ENCODE peak calls at places on chromosomes 13 and 19, in five cellular contexts. Y is natural killer cell, U is neural progenitor cell, R is choroid plexus epithelial cell, L is adrenal gland. N is an unnamed sample.

GRCh38 chr13:92901739-92902138 is 324.9 kb upstream of the GPC6 start:
- DNase-seq in Y (no peak), U (no peak), R (no peak), L (no peak), N (no peak)

GRCh38 chr13:110128546-110128945 is 178.4 kb downstream of the COL4A1 start:
- DNase-seq in Y (no peak), U (no peak), R (peak), L (no peak), N (no peak)

GRCh38 chr19:49387936-49388372 is at the start of gene KASH5:
- DNase-seq in Y (peak), U (no peak), R (peak), L (peak), N (no peak)

GRCh38 chr13:50080158-50080855 is 65.1 kb downstream of the KCNRG start:
- DNase-seq in Y (peak), U (peak), R (peak), L (peak), N (peak)

GRCh38 chr13:111897846-111898215 is 169.1 kb upstream of the SOX1 start:
- DNase-seq in Y (no peak), U (no peak), R (no peak), L (no peak), N (no peak)

GRCh38 chr19:37468961-37469777 is at the start of gene ZNF570:
- DNase-seq in Y (peak), U (peak), R (peak), L (peak), N (peak)

GRCh38 chr19:10854350-10855089 is 6.3 kb downstream of the C19orf38 start:
- DNase-seq in Y (no peak), U (no peak), R (no peak), L (no peak), N (no peak)

GRCh38 chr13:108218044-108218974 is at the start of gene ABHD13:
- DNase-seq in Y (peak), U (peak), R (peak), L (peak), N (peak)

GRCh38 chr13:23743269-23743668 is 145.9 kb downstream of the MIPEP start:
- DNase-seq in Y (no peak), U (no peak), R (no peak), L (no peak), N (no peak)

GRCh38 chr19:5504115-5504514 is 48.9 kb downstream of the ZNRF4 start:
- DNase-seq in Y (no peak), U (no peak), R (no peak), L (no peak), N (no peak)

GRCh38 chr19:16175954-16176353 is 2.6 kb upstream of the CIB3 start:
- DNase-seq in Y (no peak), U (no peak), R (no peak), L (no peak), N (no peak)

GRCh38 chr13:77184455-77184854 is 142.4 kb downstream of the MYCBP2 start:
- DNase-seq in Y (no peak), U (no peak), R (no peak), L (no peak), N (no peak)

GRCh38 chr13:22945321-22946226 is 235.2 kb upstream of the SGCG start:
- DNase-seq in Y (no peak), U (no peak), R (no peak), L (no peak), N (no peak)

GRCh38 chr19:39725995-39726394 is 11.8 kb downstream of the CLC start:
- DNase-seq in Y (no peak), U (no peak), R (no peak), L (no peak), N (no peak)

GRCh38 chr19:19372656-19373416 is 32.6 kb upstream of the GATAD2A start:
- DNase-seq in Y (peak), U (no peak), R (peak), L (peak), N (no peak)

GRCh38 chr13:107258599-107259187 is 690.8 kb upstream of the ARGLU1 start:
- DNase-seq in Y (no peak), U (no peak), R (peak), L (no peak), N (no peak)

GRCh38 chr13:114146173-114146572 is 13.8 kb upstream of the RASA3 start:
- DNase-seq in Y (no peak), U (no peak), R (no peak), L (no peak), N (no peak)

GRCh38 chr19:21221653-21222052 is 79.8 kb downstream of the ZNF431 start:
- DNase-seq in Y (no peak), U (no peak), R (peak), L (no peak), N (no peak)

GRCh38 chr19:34191355-34191962 is 19.2 kb downstream of the LSM14A start:
- DNase-seq in Y (no peak), U (no peak), R (no peak), L (no peak), N (no peak)

GRCh38 chr13:38366954-38367645 is 17.4 kb downstream of the UFM1 start:
- DNase-seq in Y (no peak), U (no peak), R (peak), L (no peak), N (no peak)

GRCh38 chr19:14554382-14554812 is 17.5 kb downstream of the NDUFB7 start:
- DNase-seq in Y (no peak), U (no peak), R (no peak), L (peak), N (no peak)

GRCh38 chr13:25886438-25887214 is 165.2 kb downstream of the SHISA2 start:
- DNase-seq in Y (no peak), U (no peak), R (peak), L (no peak), N (no peak)

GRCh38 chr19:8512115-8512967 is 1.6 kb downstream of the ZNF414 start:
- DNase-seq in Y (no peak), U (peak), R (peak), L (no peak), N (no peak)

GRCh38 chr19:7692417-7693088 is 9.4 kb downstream of the FCER2 start:
- DNase-seq in Y (peak), U (no peak), R (no peak), L (no peak), N (no peak)

GRCh38 chr13:89402211-89402610 is 1731.0 kb downstream of the SLITRK5 start:
- DNase-seq in Y (no peak), U (no peak), R (no peak), L (no peak), N (no peak)

GRCh38 chr19:7928741-7929701 is 3.1 kb upstream of the CTXN1 start:
- DNase-seq in Y (peak), U (peak), R (peak), L (peak), N (peak)

GRCh38 chr13:112496166-112496565 is 91.8 kb downstream of the TUBGCP3 start:
- DNase-seq in Y (no peak), U (no peak), R (no peak), L (no peak), N (no peak)

GRCh38 chr13:96996886-96997285 is 2.6 kb upstream of the OXGR1 start:
- DNase-seq in Y (no peak), U (no peak), R (no peak), L (no peak), N (no peak)

GRCh38 chr13:74077847-74078246 is 56.4 kb downstream of the KLF12 start:
- DNase-seq in Y (no peak), U (no peak), R (peak), L (no peak), N (no peak)

GRCh38 chr19:18649371-18650047 is 12.7 kb downstream of the KLHL26 start:
- DNase-seq in Y (no peak), U (peak), R (peak), L (no peak), N (no peak)

GRCh38 chr13:77507931-77508776 is 27.4 kb upstream of the SCEL start:
- DNase-seq in Y (no peak), U (no peak), R (peak), L (no peak), N (no peak)

GRCh38 chr19:16328824-16329482 is 4.3 kb downstream of the KLF2 start:
- DNase-seq in Y (peak), U (no peak), R (peak), L (peak), N (no peak)

GRCh38 chr13:105991622-105992254 is 543.7 kb downstream of the EFNB2 start:
- DNase-seq in Y (no peak), U (no peak), R (peak), L (no peak), N (no peak)

GRCh38 chr19:49860716-49861100 is 6.7 kb downstream of the PNKP start:
- DNase-seq in Y (no peak), U (no peak), R (no peak), L (peak), N (no peak)

GRCh38 chr13:60155978-60156377 is 7.8 kb downstream of the DIAPH3 start:
- DNase-seq in Y (no peak), U (no peak), R (peak), L (no peak), N (no peak)

GRCh38 chr13:44919103-44919804 is 70.0 kb downstream of the NUFIP1 start:
- DNase-seq in Y (no peak), U (no peak), R (peak), L (no peak), N (no peak)

GRCh38 chr13:44921931-44922758 is 67.1 kb downstream of the NUFIP1 start:
- DNase-seq in Y (no peak), U (no peak), R (peak), L (peak), N (no peak)

GRCh38 chr13:44920013-44920412 is 69.3 kb downstream of the NUFIP1 start:
- DNase-seq in Y (no peak), U (no peak), R (no peak), L (no peak), N (no peak)

GRCh38 chr13:44918323-44919102 is 70.8 kb downstream of the NUFIP1 start:
- DNase-seq in Y (peak), U (peak), R (no peak), L (peak), N (peak)

DNA sequence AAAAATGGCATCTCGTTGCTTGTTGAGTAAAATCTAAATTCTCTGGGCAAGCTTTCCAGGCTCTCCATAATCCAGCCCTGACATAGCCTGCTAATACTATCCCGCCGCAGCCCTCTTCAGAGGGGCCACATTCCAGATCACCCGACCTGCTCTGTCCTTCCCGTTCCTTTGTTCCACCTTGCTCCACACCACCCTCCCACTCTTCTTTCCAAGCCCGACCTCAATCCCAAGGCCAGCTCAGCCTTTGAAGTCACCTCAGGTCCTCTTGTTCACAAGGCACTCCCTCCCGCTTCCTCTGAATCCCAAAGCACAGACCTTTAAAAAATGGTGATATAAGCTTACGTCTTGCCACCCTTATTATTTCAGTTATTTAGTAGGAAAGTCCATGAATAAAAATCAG is 67.8 kb downstream of the NUFIP1 start:
- DNase-seq in Y (no peak), U (peak), R (no peak), L (peak), N (no peak)
- TF ChIP-seq CTCF in Y (no peak), U (no peak), R (no peak), L (no peak), N (no peak)

GRCh38 chr19:17340302-17340870 is 3.0 kb downstream of the GTPBP3 start:
- DNase-seq in Y (no peak), U (peak), R (no peak), L (peak), N (no peak)
- TF ChIP-seq CTCF in Y (no peak), U (no peak), R (no peak), L (peak), N (no peak)

GRCh38 chr19:56663931-56664500 is 7.5 kb downstream of the ZNF835 start:
- DNase-seq in Y (no peak), U (no peak), R (no peak), L (no peak), N (no peak)

GRCh38 chr19:56664511-56664910 is 7.0 kb downstream of the ZNF835 start:
- DNase-seq in Y (no peak), U (no peak), R (no peak), L (no peak), N (no peak)

GRCh38 chr19:56661248-56661647 is 10.3 kb downstream of the ZNF835 start:
- DNase-seq in Y (no peak), U (no peak), R (no peak), L (no peak), N (no peak)

GRCh38 chr19:56660381-56661105 is 11.0 kb downstream of the ZNF835 start:
- DNase-seq in Y (no peak), U (no peak), R (no peak), L (no peak), N (no peak)
- TF ChIP-seq CTCF in Y (no peak), U (no peak), R (no peak), L (peak), N (no peak)

GRCh38 chr13:42860485-42860884 is 79.1 kb downstream of the FAM216B start:
- DNase-seq in Y (no peak), U (no peak), R (no peak), L (no peak), N (no peak)

GRCh38 chr13:42859760-42860159 is 78.4 kb downstream of the FAM216B start:
- DNase-seq in Y (no peak), U (no peak), R (no peak), L (no peak), N (no peak)

GRCh38 chr13:42864952-42865634 is 83.7 kb downstream of the FAM216B start:
- DNase-seq in Y (no peak), U (no peak), R (no peak), L (no peak), N (no peak)

GRCh38 chr13:42867232-42867631 is 85.8 kb downstream of the FAM216B start:
- DNase-seq in Y (no peak), U (no peak), R (no peak), L (no peak), N (no peak)

DNA sequence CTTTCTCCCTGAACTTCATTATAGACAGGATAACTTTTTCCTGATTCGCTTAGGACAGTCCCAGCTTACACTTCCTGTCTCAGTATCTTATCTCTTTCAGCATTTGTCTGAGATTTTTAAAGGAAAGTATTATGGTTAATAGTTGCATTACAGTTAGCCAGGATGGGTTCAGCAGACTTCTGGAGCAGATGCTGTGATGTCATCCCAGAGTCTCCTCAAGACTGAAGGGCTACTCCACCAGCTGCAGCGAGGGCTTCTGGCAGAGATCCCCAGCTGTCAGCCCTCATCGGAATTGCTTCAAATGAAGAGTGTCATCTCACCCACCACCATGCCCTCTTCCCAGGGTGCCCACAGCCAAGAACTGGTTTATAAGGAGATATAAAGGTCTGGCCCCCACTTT is 84.3 kb downstream of the FAM216B start:
- DNase-seq in Y (no peak), U (no peak), R (peak), L (no peak), N (no peak)
- TF ChIP-seq CTCF in Y (no peak), U (no peak), R (no peak), L (no peak), N (no peak)

GRCh38 chr13:31703780-31704179 is 35.5 kb upstream of the RXFP2 start:
- DNase-seq in Y (no peak), U (no peak), R (no peak), L (no peak), N (no peak)

GRCh38 chr13:31697290-31697689 is 42.0 kb upstream of the RXFP2 start:
- DNase-seq in Y (no peak), U (no peak), R (peak), L (no peak), N (no peak)

GRCh38 chr13:31699650-31700049 is 39.7 kb upstream of the RXFP2 start:
- DNase-seq in Y (no peak), U (peak), R (peak), L (no peak), N (no peak)
- TF ChIP-seq CTCF in Y (no peak), U (peak), R (peak), L (no peak), N (no peak)

GRCh38 chr13:20191311-20191901 is 1.3 kb downstream of the GJB2 start:
- DNase-seq in Y (no peak), U (no peak), R (no peak), L (no peak), N (no peak)

GRCh38 chr13:20192470-20193141 is at the start of gene GJB2:
- DNase-seq in Y (no peak), U (peak), R (no peak), L (no peak), N (no peak)

GRCh38 chr13:20193924-20194631 is 1.3 kb upstream of the GJB2 start:
- DNase-seq in Y (no peak), U (peak), R (no peak), L (no peak), N (no peak)

GRCh38 chr13:20191902-20192469 is 752 bp downstream of the GJB2 start:
- DNase-seq in Y (no peak), U (peak), R (peak), L (no peak), N (no peak)

DNA sequence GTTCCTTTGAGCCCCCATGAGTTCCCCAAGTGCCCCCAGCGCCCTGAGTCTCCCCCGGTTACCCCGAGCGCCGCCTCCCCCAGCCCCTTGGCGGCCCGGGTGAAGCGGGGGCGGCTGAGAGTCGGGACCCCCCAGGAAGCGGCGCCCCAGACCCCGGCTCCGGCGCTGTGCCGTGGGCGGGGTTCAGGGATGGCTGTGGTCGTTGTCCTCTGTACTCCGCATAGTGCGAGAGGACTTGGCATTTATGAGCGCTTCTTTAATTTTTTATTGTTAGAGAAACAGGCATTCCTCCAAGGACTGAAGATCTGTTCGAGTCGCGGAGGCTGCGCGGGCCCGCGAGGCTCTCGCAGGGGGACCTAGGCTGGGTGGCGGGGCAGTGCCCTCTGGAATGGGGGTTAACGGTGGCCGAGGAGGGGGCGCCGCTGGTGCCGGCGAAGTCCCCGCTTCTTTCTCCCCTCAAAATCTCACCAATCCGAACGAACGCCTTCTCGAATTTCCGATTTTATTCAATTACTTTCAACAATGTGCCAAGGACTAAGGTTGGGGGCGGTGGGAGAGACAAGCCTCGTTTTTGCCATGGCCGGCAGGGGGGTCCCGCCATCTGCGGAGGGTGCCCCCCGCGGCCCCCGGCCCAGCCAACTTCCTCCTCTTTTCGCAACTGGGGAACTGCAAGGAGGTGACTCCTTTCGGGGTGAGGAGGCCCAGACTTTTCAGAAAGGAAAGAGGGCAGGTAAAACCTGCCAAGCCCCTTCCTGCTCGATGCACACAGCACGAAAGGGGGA is 595 bp upstream of the GJB2 start:
- DNase-seq in Y (no peak), U (peak), R (no peak), L (no peak), N (no peak)
- TF ChIP-seq CTCF in Y (no peak), U (peak), R (no peak), L (no peak), N (no peak)

GRCh38 chr13:27338207-27338606 is 67.6 kb downstream of the RASL11A start:
- DNase-seq in Y (no peak), U (no peak), R (no peak), L (no peak), N (no peak)

GRCh38 chr13:27339299-27339698 is 68.7 kb downstream of the RASL11A start:
- DNase-seq in Y (no peak), U (peak), R (peak), L (peak), N (peak)

GRCh38 chr13:27341616-27342015 is 71.0 kb downstream of the RASL11A start:
- DNase-seq in Y (no peak), U (no peak), R (no peak), L (no peak), N (no peak)

GRCh38 chr13:27336005-27336673 is 65.5 kb downstream of the RASL11A start:
- DNase-seq in Y (no peak), U (no peak), R (peak), L (no peak), N (no peak)

GRCh38 chr13:27338816-27339215 is 68.2 kb downstream of the RASL11A start:
- DNase-seq in Y (no peak), U (peak), R (no peak), L (no peak), N (peak)
- TF ChIP-seq CTCF in Y (no peak), U (peak), R (peak), L (no peak), N (no peak)

GRCh38 chr19:11964858-11965645 is at the start of gene ZNF763:
- DNase-seq in Y (peak), U (peak), R (peak), L (peak), N (peak)

GRCh38 chr19:11964496-11964857 is 363 bp upstream of the ZNF763 start:
- DNase-seq in Y (no peak), U (no peak), R (no peak), L (peak), N (peak)

GRCh38 chr19:11963566-11964355 is 1.1 kb upstream of the ZNF763 start:
- DNase-seq in Y (peak), U (peak), R (peak), L (peak), N (peak)
- TF ChIP-seq CTCF in Y (peak), U (peak), R (peak), L (peak), N (peak)